ENCODE peak calls at places on chromosomes 11 and 22, in four cellular contexts. H, X, K and L are unnamed samples.

GRCh38 chr11:109033627-109034340 is 368.9 kb downstream of the DDX10 start:
- DNase-seq in H (peak), X (no peak), K (no peak), L (no peak)

GRCh38 chr22:19483481-19484244 is 3.9 kb downstream of the CDC45 start:
- DNase-seq in X (no peak), K (no peak), H (peak), L (no peak)

GRCh38 chr11:123211981-123212380 is 16.9 kb upstream of the CLMP start:
- DNase-seq in K (no peak), X (no peak), H (peak), L (no peak)

GRCh38 chr11:9280655-9281301 is 15.6 kb upstream of the DENND5A start:
- DNase-seq in X (no peak), H (peak), K (no peak), L (no peak)

GRCh38 chr11:30244255-30244654 is 13.4 kb downstream of the FSHB start:
- DNase-seq in X (peak), H (peak), K (no peak), L (no peak)

GRCh38 chr22:42493393-42493792 is 26.2 kb downstream of the RRP7A start:
- DNase-seq in X (no peak), K (no peak), H (no peak), L (no peak)

GRCh38 chr11:71548716-71549151 is 514 bp downstream of the KRTAP5-9 start:
- DNase-seq in H (no peak), K (no peak), X (no peak), L (no peak)

GRCh38 chr11:132220464-132220863 is 850.0 kb downstream of the NTM start:
- DNase-seq in X (no peak), H (peak), K (no peak), L (no peak)

GRCh38 chr11:74849525-74850391 is 99.1 kb downstream of the XRRA1 start:
- DNase-seq in X (no peak), H (peak), K (no peak), L (no peak)

GRCh38 chr11:86551286-86551685 is 121.1 kb downstream of the ME3 start:
- DNase-seq in H (peak), K (no peak), X (peak), L (no peak)

GRCh38 chr22:19122752-19123492 is 710 bp upstream of the DGCR2 start:
- DNase-seq in H (peak), K (no peak), X (no peak), L (no peak)

GRCh38 chr22:19959043-19959586 is 17.5 kb upstream of the TXNRD2 start:
- DNase-seq in X (no peak), H (no peak), K (no peak), L (peak)

GRCh38 chr11:1867381-1867780 is 14.5 kb downstream of the LSP1 start:
- DNase-seq in X (no peak), H (no peak), K (no peak), L (no peak)

GRCh38 chr22:37419916-37420655 is 7.2 kb downstream of the ELFN2 start:
- DNase-seq in K (no peak), X (no peak), H (peak), L (no peak)

GRCh38 chr11:77039491-77040400 is 5.5 kb downstream of the B3GNT6 start:
- DNase-seq in X (no peak), K (peak), H (peak), L (no peak)

GRCh38 chr22:46233231-46233630 is 16.9 kb downstream of the CDPF1 start:
- DNase-seq in H (peak), K (no peak), X (no peak), L (no peak)

GRCh38 chr22:38026130-38027111 is 30.8 kb upstream of the PICK1 start:
- DNase-seq in H (no peak), X (no peak), K (no peak), L (no peak)

GRCh38 chr22:43541022-43541421 is 129.2 kb downstream of the MPPED1 start:
- DNase-seq in H (no peak), K (no peak), X (no peak), L (no peak)

GRCh38 chr11:9753031-9753430 is 89.2 kb downstream of the SWAP70 start:
- DNase-seq in K (no peak), H (peak), X (no peak), L (no peak)

GRCh38 chr11:85114786-85115185 is 512.4 kb downstream of the DLG2 start:
- DNase-seq in X (no peak), K (no peak), H (no peak), L (no peak)

GRCh38 chr22:20616451-20617043 is 109.1 kb downstream of the MED15 start:
- DNase-seq in K (no peak), H (no peak), X (no peak), L (no peak)

GRCh38 chr22:19811811-19812771 is 42.6 kb downstream of the GNB1L start:
- DNase-seq in H (no peak), K (no peak), X (no peak), L (no peak)